ENCODE peak calls at places on chromosomes 6 and 20, in eight cellular contexts. X is mammary epithelial cell, R is mesenchymal stem cell, M is ovary, B is heart left ventricle, G is H1, E is fibroblast of lung, V is spleen. Q is an unnamed sample. For H3K36me3, the result is how much of the 10 kb centered on the place peaks cover.

GRCh38 chr6:24855389-24856245 is 56.9 kb upstream of the ARMH2 start:
- DNase-seq in X (peak), R (peak), M (peak), B (no peak), G (peak), E (peak), V (peak), Q (peak)

GRCh38 chr20:58829531-58829941 is 21.2 kb downstream of the GNAS-AS1 start:
- DNase-seq in X (no peak), R (no peak), M (no peak), B (no peak), G (no peak), E (no peak), V (no peak), Q (peak)

GRCh38 chr20:32670773-32671455 is 2.8 kb downstream of the C20orf203 start:
- DNase-seq in X (no peak), R (no peak), M (no peak), B (no peak), G (no peak), E (no peak), V (no peak), Q (no peak)

GRCh38 chr6:10801224-10801848 is 37.0 kb downstream of the MAK start:
- DNase-seq in X (peak), R (peak), M (peak), B (peak), G (peak), E (peak), V (peak), Q (peak)

GRCh38 chr6:169319561-169319960 is 65.9 kb upstream of the THBS2 start:
- DNase-seq in X (no peak), R (no peak), M (peak), B (no peak), G (no peak), E (peak), V (no peak), Q (peak)

GRCh38 chr6:63340351-63340750 is 20.6 kb upstream of the LGSN start:
- DNase-seq in X (no peak), R (no peak), M (no peak), B (no peak), G (no peak), E (no peak), V (no peak), Q (no peak)

GRCh38 chr6:30544666-30545272 is 11.5 kb downstream of the GNL1 start:
- DNase-seq in X (peak), R (peak), M (no peak), B (no peak), G (no peak), E (peak), V (no peak), Q (peak)

GRCh38 chr20:52975024-52975732 is 3.0 kb downstream of the TSHZ2 start:
- DNase-seq in X (peak), R (peak), M (peak), B (no peak), G (no peak), E (no peak), V (no peak), Q (no peak)

GRCh38 chr6:36954262-36954931 is at the start of gene PI16:
- DNase-seq in X (no peak), R (no peak), M (no peak), B (no peak), G (no peak), E (no peak), V (peak), Q (peak)

GRCh38 chr20:38997622-38998021 is 35.5 kb downstream of the DHX35 start:
- DNase-seq in X (no peak), R (no peak), M (no peak), B (no peak), G (no peak), E (no peak), V (no peak), Q (no peak)
- H3K36me3 ChIP-seq in X (under half), R (half or more), M (under half), B (half or more), G (under half), E (under half), V (half or more), Q (under half)

GRCh38 chr20:62268228-62268900 is 30.0 kb downstream of the OSBPL2 start:
- DNase-seq in X (no peak), R (no peak), M (no peak), B (no peak), G (no peak), E (no peak), V (no peak), Q (peak)

GRCh38 chr20:62267543-62267942 is 29.2 kb downstream of the OSBPL2 start:
- DNase-seq in X (no peak), R (no peak), M (no peak), B (no peak), G (no peak), E (no peak), V (no peak), Q (peak)

GRCh38 chr20:62272200-62272599 is 30.6 kb upstream of the ADRM1 start:
- DNase-seq in X (no peak), R (no peak), M (no peak), B (peak), G (no peak), E (no peak), V (no peak), Q (peak)

GRCh38 chr20:62269378-62269777 is 31.1 kb downstream of the OSBPL2 start:
- DNase-seq in X (no peak), R (no peak), M (no peak), B (no peak), G (no peak), E (no peak), V (no peak), Q (peak)

GRCh38 chr20:62269871-62270270 is 31.6 kb downstream of the OSBPL2 start:
- DNase-seq in X (no peak), R (no peak), M (peak), B (no peak), G (no peak), E (no peak), V (no peak), Q (peak)
- H3K36me3 ChIP-seq in X (under half), R (half or more), M (under half), B (half or more), G (under half), E (under half), V (half or more), Q (under half)

GRCh38 chr20:3326779-3327521 is 80.5 kb downstream of the DNAAF9 start:
- DNase-seq in X (no peak), R (no peak), M (no peak), B (no peak), G (no peak), E (no peak), V (no peak), Q (no peak)
- H3K36me3 ChIP-seq in X (under half), R (half or more), M (under half), B (half or more), G (under half), E (under half), V (half or more), Q (under half)

DNA sequence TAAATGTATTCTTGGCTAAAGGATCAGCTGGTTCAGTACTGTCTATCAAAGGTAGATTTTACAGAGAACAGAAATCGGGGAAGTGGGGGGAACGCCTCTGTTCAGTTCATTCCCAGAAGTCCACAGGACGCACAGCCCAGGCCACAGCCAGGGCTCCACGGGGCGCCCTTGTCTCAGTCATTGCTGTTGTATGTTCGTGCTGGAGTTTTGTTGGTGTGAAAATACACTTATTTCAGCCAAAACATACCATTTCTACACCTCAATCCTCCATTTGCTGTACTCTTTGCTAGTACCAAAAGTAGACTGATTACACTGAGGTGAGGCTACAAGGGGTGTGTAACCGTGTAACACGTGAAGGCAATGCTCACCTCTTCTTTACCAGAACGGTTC is 29.9 kb downstream of the TXNDC5 start:
- DNase-seq in X (no peak), R (no peak), M (no peak), B (no peak), G (no peak), E (no peak), V (no peak), Q (no peak)
- H3K36me3 ChIP-seq in X (under half), R (half or more), M (under half), B (half or more), G (under half), E (under half), V (half or more), Q (half or more)

GRCh38 chr6:53293691-53294090 is 55.1 kb downstream of the ELOVL5 start:
- DNase-seq in X (no peak), R (no peak), M (no peak), B (no peak), G (no peak), E (no peak), V (no peak), Q (no peak)
- H3K36me3 ChIP-seq in X (under half), R (under half), M (under half), B (under half), G (under half), E (under half), V (half or more), Q (under half)

Q was measured in osteoblast.